ENCODE peak calls at places on chromosomes 5 and 9, in seven cellular contexts. P is IMR-90, E is pancreas, Y is foreskin fibroblast, J is lung, U is type B pancreatic cell, T is RWPE1. Z is an unnamed sample.

GRCh38 chr9:87471746-87472145 is 25.9 kb upstream of the DAPK1 start:
- DNase-seq in P (no peak), E (no peak), Y (no peak), J (no peak), U (no peak), T (no peak), Z (no peak)

GRCh38 chr5:137128012-137128411 is 371.1 kb downstream of the SPOCK1 start:
- DNase-seq in P (no peak), E (no peak), Y (no peak), J (no peak), U (no peak), T (no peak), Z (no peak)

GRCh38 chr9:134035041-134036039 is 10.1 kb downstream of the BRD3OS start:
- DNase-seq in P (no peak), E (peak; percentile 48), Y (no peak), J (no peak), U (no peak), T (no peak), Z (no peak)

GRCh38 chr9:133199648-133200321 is 9.3 kb downstream of the OBP2B start:
- DNase-seq in P (no peak), E (peak; percentile 85), Y (no peak), J (no peak), U (no peak), T (peak; percentile 70), Z (peak; percentile 68)

GRCh38 chr9:34562136-34562745 is 27.3 kb downstream of the CNTFR start:
- DNase-seq in P (no peak), E (no peak), Y (no peak), J (no peak), U (no peak), T (no peak), Z (peak; percentile 64)

GRCh38 chr5:81359108-81359507 is 34.8 kb downstream of the ACOT12 start:
- DNase-seq in P (no peak), E (no peak), Y (no peak), J (no peak), U (no peak), T (no peak), Z (no peak)

GRCh38 chr9:130042931-130043653 is at the start of gene FNBP1:
- DNase-seq in P (peak; percentile 75), E (peak; percentile 89), Y (peak; percentile 88), J (peak; percentile 76), U (peak; percentile 84), T (peak; percentile 94), Z (peak; percentile 81)

GRCh38 chr9:69276775-69277174 is 48.2 kb upstream of the ENTREP1 start:
- DNase-seq in P (no peak), E (no peak), Y (no peak), J (peak; percentile 83), U (no peak), T (no peak), Z (no peak)

GRCh38 chr5:84403773-84404172 is 19.1 kb upstream of the EDIL3 start:
- DNase-seq in P (peak; percentile 97), E (no peak), Y (peak; percentile 65), J (no peak), U (no peak), T (peak; percentile 76), Z (no peak)

GRCh38 chr5:146667633-146668032 is 151.6 kb upstream of the GPR151 start:
- DNase-seq in P (peak; percentile 47), E (no peak), Y (no peak), J (no peak), U (no peak), T (no peak), Z (no peak)

GRCh38 chr9:96425500-96426169 is 7.5 kb upstream of the ZNF367 start:
- DNase-seq in P (no peak), E (no peak), Y (no peak), J (no peak), U (no peak), T (no peak), Z (no peak)

GRCh38 chr5:150144211-150144801 is 11.3 kb downstream of the PDGFRB start:
- DNase-seq in P (peak; percentile 86), E (peak; percentile 32), Y (peak; percentile 89), J (peak; percentile 35), U (no peak), T (no peak), Z (no peak)

GRCh38 chr5:127754727-127755126 is 51.5 kb downstream of the CCDC192 start:
- DNase-seq in P (no peak), E (no peak), Y (no peak), J (no peak), U (no peak), T (no peak), Z (no peak)

GRCh38 chr5:87340716-87341115 is 72.0 kb downstream of the CCNH start:
- DNase-seq in P (no peak), E (no peak), Y (no peak), J (no peak), U (no peak), T (no peak), Z (no peak)

DNA sequence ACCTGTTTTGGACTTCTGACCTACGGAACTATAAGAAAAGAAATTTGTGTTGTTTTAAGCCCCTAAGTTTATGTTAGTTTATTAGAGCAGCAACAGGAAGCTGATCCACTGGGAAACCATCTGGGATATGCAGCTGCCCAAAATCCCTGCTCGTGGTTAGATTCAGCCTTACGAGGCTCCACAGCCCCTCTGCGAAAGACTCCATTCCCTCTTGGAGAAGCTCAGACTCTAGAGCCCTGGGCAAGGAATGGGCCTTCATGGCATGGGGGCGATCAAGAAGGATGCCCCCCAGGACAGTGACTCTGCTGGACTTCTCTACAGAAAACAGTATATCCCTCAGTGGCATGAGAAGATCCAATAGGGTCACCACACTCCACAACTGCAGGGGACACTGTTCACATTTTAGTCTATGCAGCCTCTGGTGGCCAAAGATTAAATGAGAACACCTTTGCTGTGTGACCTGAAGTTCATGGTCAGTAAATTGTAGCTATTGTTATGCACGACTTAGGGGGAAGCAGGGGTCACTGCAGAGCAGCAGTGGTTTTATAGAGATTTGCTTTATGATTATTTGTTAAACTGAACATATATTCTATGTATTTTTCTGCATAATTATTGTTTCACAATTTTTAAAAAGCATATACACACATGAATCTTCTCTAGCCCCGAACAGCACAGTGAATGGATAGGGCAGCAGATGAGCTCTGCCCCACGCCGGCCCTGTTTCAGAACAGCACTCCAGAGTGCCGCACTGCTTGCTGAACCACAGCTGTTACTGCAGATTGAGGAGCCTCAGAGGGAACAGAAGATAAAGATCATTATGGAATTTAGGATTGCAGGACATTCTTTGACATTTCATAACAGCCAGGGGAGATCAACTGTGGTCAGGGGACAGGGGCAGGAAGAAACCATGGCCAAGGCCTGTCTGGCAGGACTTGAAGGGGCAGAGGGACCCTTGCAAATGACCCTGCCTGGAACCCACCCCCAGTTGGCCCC is 20.9 kb downstream of the IRF1 start:
- DNase-seq in P (peak; percentile 35), E (no peak), Y (no peak), J (no peak), U (no peak), T (no peak), Z (no peak)
- TF ChIP-seq CTCF in P (no peak), E (no peak), Y (no peak), J (no peak), U (no peak), T (no peak), Z (no peak)

DNA sequence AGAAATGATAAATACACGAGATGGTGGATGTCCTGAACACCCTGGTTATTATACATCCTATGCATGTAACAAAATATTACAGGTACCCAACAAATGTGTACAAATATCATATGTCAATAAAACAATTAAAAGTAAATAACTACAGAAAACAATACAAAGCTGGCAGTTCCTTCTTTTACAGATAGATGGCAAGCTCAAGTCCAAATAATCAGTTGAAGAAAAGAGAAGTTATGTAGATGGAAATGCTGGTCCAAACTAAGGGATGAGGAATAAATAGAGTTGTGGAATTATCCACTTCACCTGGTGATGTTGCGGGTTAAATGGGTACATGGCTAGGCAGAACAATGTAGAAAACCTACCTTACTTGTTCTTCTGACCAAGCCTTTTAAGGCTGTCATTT is 79.4 kb downstream of the PALM2AKAP2 start:
- DNase-seq in P (no peak), E (no peak), Y (peak; percentile 22), J (no peak), U (no peak), T (no peak), Z (no peak)
- TF ChIP-seq CTCF in P (peak; percentile 30), E (no peak), Y (no peak), J (no peak), U (peak; percentile 44), T (peak; percentile 23), Z (no peak)

DNA sequence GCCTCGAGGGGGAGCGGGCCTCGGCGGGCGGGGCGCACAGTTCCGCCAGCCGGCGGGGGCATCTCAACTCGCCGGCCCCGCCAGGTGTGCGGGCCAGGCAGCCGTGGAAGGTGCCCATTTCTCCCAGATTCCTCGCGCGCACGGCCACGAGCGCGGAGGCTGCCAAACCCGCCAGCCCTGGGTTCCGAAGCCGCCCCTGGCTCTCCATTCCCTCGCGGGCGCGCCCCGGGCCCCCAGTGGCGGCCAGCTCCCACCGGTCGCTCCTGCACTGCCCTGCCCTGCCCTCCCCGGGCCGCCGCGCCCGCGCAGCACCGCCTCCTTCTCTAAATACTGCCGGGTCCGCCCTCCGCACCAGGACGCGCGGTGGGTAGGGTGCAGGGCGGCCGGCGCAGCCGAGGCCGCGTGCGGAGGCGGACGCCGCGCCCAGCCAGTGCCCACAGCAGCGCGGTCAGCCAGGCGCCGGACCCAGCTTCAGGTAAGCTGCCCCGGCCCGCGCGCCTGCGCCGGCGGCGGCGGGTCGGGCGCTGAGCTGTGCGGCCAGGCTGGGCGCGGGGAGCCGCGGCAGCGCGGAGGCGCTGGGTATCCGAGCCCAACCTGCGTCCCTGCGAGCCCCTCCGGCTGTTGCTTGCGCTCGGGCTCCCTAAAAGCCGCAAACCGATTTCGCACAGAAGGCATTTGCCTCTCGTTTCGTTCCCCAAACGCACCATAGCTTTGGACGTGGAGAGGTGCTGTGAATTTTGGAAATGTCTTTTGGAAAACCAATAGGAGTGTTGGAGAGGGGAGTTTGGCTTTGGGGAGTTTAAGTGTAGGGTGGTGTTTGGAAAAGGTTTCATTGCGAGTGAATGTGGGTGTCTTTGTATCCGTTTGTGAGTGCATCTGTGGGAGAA is at the start of gene TMEM171:
- DNase-seq in P (peak; percentile 37), E (peak; percentile 80), Y (peak; percentile 82), J (peak; percentile 51), U (no peak), T (peak; percentile 79), Z (peak; percentile 11)
- TF ChIP-seq CTCF in P (no peak), E (no peak), Y (no peak), J (no peak), U (no peak), T (no peak), Z (no peak)

DNA sequence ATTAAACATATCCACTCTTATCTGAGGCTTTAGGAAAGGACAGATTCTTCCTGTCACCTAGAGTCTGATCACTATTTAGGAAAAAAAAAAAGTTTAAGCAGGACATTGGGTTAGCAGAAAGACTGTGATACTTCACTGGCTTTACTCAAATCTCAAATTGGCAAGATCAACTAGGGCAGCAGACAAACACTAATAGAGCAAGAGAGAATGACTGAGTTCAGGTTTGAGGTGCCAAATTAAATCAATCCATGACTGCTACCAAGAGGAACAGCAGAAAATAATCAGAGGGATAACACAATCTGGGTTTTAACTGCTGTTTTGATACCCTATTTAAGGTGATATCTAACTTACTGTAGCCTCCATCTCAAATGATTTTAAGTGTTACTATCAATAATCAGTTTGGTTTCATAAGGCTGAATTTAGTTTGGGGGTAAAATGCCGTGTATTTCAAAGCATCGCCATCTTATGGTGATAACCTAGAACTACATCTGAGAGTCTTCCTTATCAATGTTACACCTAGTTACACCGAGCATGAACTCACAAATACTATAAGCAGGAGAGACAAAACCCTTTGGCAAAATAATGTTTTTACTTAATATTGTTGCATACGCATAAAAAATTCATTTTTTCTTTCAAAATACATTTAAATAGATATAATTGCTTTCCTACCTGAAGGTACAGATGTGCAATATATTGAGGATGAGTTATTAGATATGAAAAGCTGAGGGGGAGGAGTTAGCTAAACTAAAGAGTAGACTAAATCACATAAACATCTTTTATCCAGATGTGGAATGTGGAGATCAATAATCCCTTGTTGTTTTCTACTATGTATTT is 286.4 kb upstream of the CDH12 start:
- DNase-seq in P (peak; percentile 0), E (no peak), Y (peak; percentile 0), J (no peak), U (no peak), T (peak; percentile 23), Z (no peak)
- TF ChIP-seq CTCF in P (peak; percentile 34), E (no peak), Y (no peak), J (no peak), U (peak; percentile 76), T (peak; percentile 60), Z (peak; percentile 48)

GRCh38 chr5:126519637-126520592 is 75.1 kb downstream of the ALDH7A1 start:
- DNase-seq in P (peak; percentile 40), E (no peak), Y (peak; percentile 38), J (no peak), U (no peak), T (no peak), Z (no peak)
- TF ChIP-seq CTCF in P (no peak), E (no peak), Y (no peak), J (no peak), U (no peak), T (no peak), Z (no peak)